ENCODE peak calls at places on chromosomes 5 and 9, in nine cellular contexts. R is NCI-H1092 treated with DMSO at 0.1 percent for 48 hours; S is NCI-H146; I is GM13977; Z is HEK293T; T is NCI-H748 treated with DMSO at 0.1 percent for 48 hours; G is stimulated activated CD8-positive, alpha-beta memory T cell treated with anti-CD3 and anti-CD28 coated beads, Interleukin-15, amount 100 ng/mL, for 4 hours; V is PC-9; O is HFF-Myc. P is an unnamed sample.
A peak's percentile ranks its signal among the peaks of the same experiment; 100 is the strongest.

GRCh38 chr9:134365791-134366222 is 39.6 kb downstream of the RXRA start:
- DNase-seq in R (peak; percentile 92), S (no peak), I (no peak), Z (no peak), T (no peak), G (no peak), V (peak; percentile 78), O (peak; percentile 46), P (peak; percentile 84)

GRCh38 chr5:37724395-37725125 is 115.3 kb downstream of the GDNF start:
- DNase-seq in R (no peak), S (no peak), I (no peak), Z (no peak), T (no peak), G (no peak), V (no peak), O (no peak), P (no peak)

GRCh38 chr5:64789457-64789856 is 20.7 kb downstream of the CWC27 start:
- DNase-seq in R (no peak), S (no peak), I (no peak), Z (no peak), T (no peak), G (no peak), V (no peak), O (no peak), P (no peak)

GRCh38 chr5:58724992-58725391 is 142.1 kb downstream of the RAB3C start:
- DNase-seq in R (no peak), S (no peak), I (no peak), Z (no peak), T (no peak), G (no peak), V (no peak), O (no peak), P (no peak)

GRCh38 chr5:1763960-1764605 is 35.6 kb downstream of the MRPL36 start:
- DNase-seq in R (no peak), S (no peak), I (no peak), Z (no peak), T (no peak), G (no peak), V (no peak), O (no peak), P (no peak)

GRCh38 chr9:91178281-91179236 is 183.2 kb downstream of the AUH start:
- DNase-seq in R (no peak), S (peak; percentile 76), I (no peak), Z (no peak), T (no peak), G (no peak), V (no peak), O (no peak), P (no peak)

GRCh38 chr5:178777557-178777956 is 47.1 kb upstream of the ZNF354A start:
- DNase-seq in R (no peak), S (no peak), I (no peak), Z (no peak), T (no peak), G (no peak), V (no peak), O (no peak), P (no peak)

GRCh38 chr5:58127132-58127485 is 332.8 kb downstream of the PLK2 start:
- DNase-seq in R (no peak), S (peak; percentile 52), I (no peak), Z (no peak), T (peak; percentile 74), G (no peak), V (no peak), O (no peak), P (no peak)

GRCh38 chr5:144189800-144190429 is 19.2 kb downstream of the KCTD16 start:
- DNase-seq in R (no peak), S (no peak), I (peak; percentile 23), Z (peak; percentile 15), T (no peak), G (peak; percentile 74), V (no peak), O (no peak), P (peak; percentile 95)

GRCh38 chr9:128113526-128114325 is 13.8 kb downstream of the PTGES2 start:
- DNase-seq in R (no peak), S (no peak), I (no peak), Z (no peak), T (no peak), G (no peak), V (no peak), O (no peak), P (no peak)

GRCh38 chr9:98219364-98219716 is 26.9 kb upstream of the CORO2A start:
- DNase-seq in R (no peak), S (no peak), I (no peak), Z (no peak), T (no peak), G (no peak), V (no peak), O (no peak), P (no peak)

GRCh38 chr5:149886697-149887470 is 57.7 kb downstream of the PDE6A start:
- DNase-seq in R (no peak), S (no peak), I (no peak), Z (no peak), T (no peak), G (no peak), V (peak; percentile 10), O (no peak), P (peak; percentile 12)

GRCh38 chr5:87103616-87104287 is 163.9 kb upstream of the RASA1 start:
- DNase-seq in R (no peak), S (no peak), I (peak; percentile 38), Z (no peak), T (no peak), G (no peak), V (no peak), O (no peak), P (no peak)

GRCh38 chr9:92247981-92248380 is 45.5 kb downstream of the IARS1 start:
- DNase-seq in R (no peak), S (no peak), I (no peak), Z (no peak), T (no peak), G (no peak), V (no peak), O (no peak), P (peak; percentile 71)

GRCh38 chr5:65151632-65152031 is 330.1 kb downstream of the ADAMTS6 start:
- DNase-seq in R (no peak), S (no peak), I (no peak), Z (no peak), T (no peak), G (no peak), V (no peak), O (peak; percentile 48), P (no peak)

GRCh38 chr5:15852949-15853348 is 326.6 kb downstream of the MARCHF11 start:
- DNase-seq in R (no peak), S (no peak), I (no peak), Z (no peak), T (no peak), G (no peak), V (no peak), O (no peak), P (no peak)

GRCh38 chr5:173291722-173292658 is 36.2 kb downstream of the STC2 start:
- DNase-seq in R (no peak), S (peak; percentile 45), I (peak; percentile 68), Z (no peak), T (peak; percentile 28), G (no peak), V (no peak), O (no peak), P (no peak)

GRCh38 chr9:130328349-130328801 is 62.8 kb downstream of the HMCN2 start:
- DNase-seq in R (no peak), S (no peak), I (no peak), Z (peak; percentile 34), T (no peak), G (no peak), V (no peak), O (no peak), P (no peak)

GRCh38 chr9:2209400-2209799 is 194.3 kb downstream of the SMARCA2 start:
- DNase-seq in R (no peak), S (no peak), I (peak; percentile 19), Z (no peak), T (no peak), G (no peak), V (no peak), O (no peak), P (no peak)

GRCh38 chr9:76044420-76044819 is 153.9 kb downstream of the PCSK5 start:
- DNase-seq in R (no peak), S (no peak), I (no peak), Z (no peak), T (no peak), G (no peak), V (no peak), O (no peak), P (no peak)

GRCh38 chr5:155049569-155050383 is 36.2 kb downstream of the KIF4B start:
- DNase-seq in R (no peak), S (no peak), I (no peak), Z (peak; percentile 38), T (no peak), G (no peak), V (no peak), O (no peak), P (no peak)

GRCh38 chr5:145178667-145179523 is 656.2 kb downstream of the PRELID2 start:
- DNase-seq in R (no peak), S (no peak), I (no peak), Z (no peak), T (no peak), G (no peak), V (no peak), O (no peak), P (no peak)

GRCh38 chr9:82991684-82992083 is 71.3 kb downstream of the RASEF start:
- DNase-seq in R (peak; percentile 44), S (no peak), I (no peak), Z (no peak), T (peak; percentile 45), G (no peak), V (no peak), O (peak; percentile 32), P (no peak)

GRCh38 chr9:38026840-38027527 is 42.0 kb downstream of the SHB start:
- DNase-seq in R (peak; percentile 20), S (peak; percentile 83), I (no peak), Z (no peak), T (no peak), G (no peak), V (no peak), O (no peak), P (no peak)

GRCh38 chr9:105309531-105309931 is 65.1 kb downstream of the SLC44A1 start:
- DNase-seq in R (no peak), S (peak; percentile 7), I (no peak), Z (no peak), T (peak; percentile 76), G (no peak), V (no peak), O (no peak), P (no peak)

GRCh38 chr9:36007309-36007708 is 29.4 kb upstream of the RECK start:
- DNase-seq in R (no peak), S (no peak), I (peak; percentile 63), Z (no peak), T (no peak), G (no peak), V (no peak), O (no peak), P (no peak)

GRCh38 chr5:177490311-177490991 is 7.0 kb downstream of the PDLIM7 start:
- DNase-seq in R (no peak), S (no peak), I (peak; percentile 35), Z (no peak), T (no peak), G (no peak), V (no peak), O (no peak), P (no peak)

GRCh38 chr5:131756942-131757341 is 39.9 kb downstream of the FNIP1 start:
- DNase-seq in R (no peak), S (no peak), I (no peak), Z (no peak), T (no peak), G (no peak), V (no peak), O (no peak), P (no peak)

GRCh38 chr5:33936004-33936380 is 194 bp upstream of the RXFP3 start:
- DNase-seq in R (peak; percentile 46), S (no peak), I (peak; percentile 83), Z (peak; percentile 32), T (peak; percentile 65), G (no peak), V (peak; percentile 21), O (no peak), P (peak; percentile 14)

GRCh38 chr5:174204914-174205313 is 159.4 kb downstream of the NSG2 start:
- DNase-seq in R (no peak), S (no peak), I (no peak), Z (no peak), T (peak; percentile 39), G (no peak), V (no peak), O (no peak), P (no peak)